ENCODE peak calls at places on chromosomes 16 and 17, in five cellular contexts. W is K562, T is body of pancreas, K is MM.1S, G is left lung. P is an unnamed sample.
A peak's percentile ranks its signal among the peaks of the same experiment; 100 is the strongest.

GRCh38 chr16:31700530-31701388 is 172.8 kb upstream of the ZNF267 start:
- DNase-seq in W (no peak), T (peak; percentile 92), K (peak; percentile 63), G (peak; percentile 83), P (peak; percentile 54)

GRCh38 chr17:19703106-19703775 is 13.1 kb downstream of the SLC47A2 start:
- DNase-seq in W (peak; percentile 2), T (no peak), K (no peak), G (peak; percentile 59), P (no peak)

GRCh38 chr16:23156946-23157460 is 7.8 kb upstream of the USP31 start:
- DNase-seq in W (no peak), T (no peak), K (peak; percentile 13), G (no peak), P (no peak)

GRCh38 chr17:47204722-47205418 is 4.3 kb upstream of the MYL4 start:
- DNase-seq in W (no peak), T (peak; percentile 17), K (peak; percentile 77), G (no peak), P (no peak)

GRCh38 chr16:12900599-12901203 is 697 bp upstream of the SHISA9 start:
- DNase-seq in W (no peak), T (no peak), K (no peak), G (no peak), P (no peak)

GRCh38 chr16:78647019-78647418 is 547.6 kb downstream of the WWOX start:
- DNase-seq in W (no peak), T (no peak), K (no peak), G (no peak), P (no peak)

GRCh38 chr16:28157768-28158535 is 53.8 kb downstream of the XPO6 start:
- DNase-seq in W (no peak), T (peak; percentile 17), K (no peak), G (no peak), P (peak; percentile 87)

GRCh38 chr16:79644977-79645667 is 44.6 kb upstream of the MAF start:
- DNase-seq in W (no peak), T (no peak), K (no peak), G (no peak), P (no peak)

GRCh38 chr17:48241131-48241591 is 133.6 kb downstream of the SNX11 start:
- DNase-seq in W (peak; percentile 52), T (peak; percentile 52), K (peak; percentile 78), G (peak; percentile 34), P (peak; percentile 86)

DNA sequence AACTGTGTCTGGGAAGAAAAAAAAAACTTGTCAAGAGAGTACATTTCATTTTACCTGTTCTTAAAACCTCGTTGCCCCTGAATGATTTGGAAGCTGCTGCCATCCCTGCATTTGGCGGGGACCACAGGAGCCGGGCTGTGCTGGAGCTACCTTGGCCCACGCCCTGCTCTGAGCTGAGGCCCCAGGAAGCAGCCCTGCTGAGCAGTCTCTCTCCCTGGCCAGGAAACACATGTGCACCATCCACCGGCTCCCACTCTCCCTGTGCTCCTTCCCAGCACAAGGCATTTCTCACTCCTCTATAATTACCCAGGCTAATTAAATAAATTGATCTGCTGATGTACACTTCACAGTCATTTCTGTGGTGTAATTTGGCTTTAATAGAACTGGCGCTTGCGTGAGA is 252.1 kb upstream of the EEF2KMT start:
- DNase-seq in W (no peak), T (no peak), K (no peak), G (no peak), P (no peak)
- H3K4me3 ChIP-seq in W (no peak overlapping the region), T (no peak overlapping the region), K (no peak overlapping the region), G (no peak overlapping the region), P (no peak overlapping the region)

GRCh38 chr17:45307290-45308015 is 9.4 kb downstream of the MAP3K14 start:
- DNase-seq in W (no peak), T (peak; percentile 77), K (no peak), G (no peak), P (peak; percentile 95)
- H3K4me3 ChIP-seq in W (no peak overlapping the region), T (no peak overlapping the region), K (no peak overlapping the region), G (no peak overlapping the region), P (no peak overlapping the region)

DNA sequence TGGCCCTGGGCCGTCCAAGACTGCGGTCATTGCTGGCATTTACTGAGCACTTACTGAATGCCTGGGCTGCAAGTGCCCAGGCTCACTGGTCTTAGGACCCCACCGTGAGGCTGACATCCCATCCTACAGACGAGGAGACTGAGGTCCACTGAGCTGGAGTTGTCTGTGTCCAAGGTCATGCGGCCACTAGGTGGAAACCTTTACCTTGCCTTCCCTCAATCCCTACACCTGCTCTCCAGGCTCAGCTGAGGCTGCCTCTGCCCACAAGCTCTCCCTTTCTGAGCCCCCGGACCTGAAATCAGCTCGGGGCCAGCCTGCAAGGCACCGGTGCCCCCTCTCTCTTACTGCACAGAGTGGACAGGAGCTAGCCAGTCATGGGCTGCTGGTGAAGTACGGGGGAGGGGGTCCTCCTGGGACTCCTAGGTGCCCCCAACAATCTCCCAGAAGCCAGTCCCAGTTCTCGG is 1.5 kb downstream of the CASKIN1 start:
- DNase-seq in W (no peak), T (peak; percentile 81), K (peak; percentile 53), G (no peak), P (peak; percentile 59)
- H3K4me3 ChIP-seq in W (no peak overlapping the region), T (no peak overlapping the region), K (no peak overlapping the region), G (no peak overlapping the region), P (no peak overlapping the region)

GRCh38 chr17:31506517-31506916 is 115.0 kb downstream of the RAB11FIP4 start:
- DNase-seq in W (no peak), T (no peak), K (no peak), G (no peak), P (no peak)

GRCh38 chr17:31509095-31509804 is 117.8 kb downstream of the RAB11FIP4 start:
- DNase-seq in W (no peak), T (no peak), K (no peak), G (no peak), P (no peak)

GRCh38 chr17:31509805-31510177 is 118.3 kb downstream of the RAB11FIP4 start:
- DNase-seq in W (no peak), T (peak; percentile 42), K (no peak), G (no peak), P (no peak)

GRCh38 chr17:31510273-31511175 is 119.0 kb downstream of the RAB11FIP4 start:
- DNase-seq in W (no peak), T (peak; percentile 40), K (no peak), G (no peak), P (no peak)

DNA sequence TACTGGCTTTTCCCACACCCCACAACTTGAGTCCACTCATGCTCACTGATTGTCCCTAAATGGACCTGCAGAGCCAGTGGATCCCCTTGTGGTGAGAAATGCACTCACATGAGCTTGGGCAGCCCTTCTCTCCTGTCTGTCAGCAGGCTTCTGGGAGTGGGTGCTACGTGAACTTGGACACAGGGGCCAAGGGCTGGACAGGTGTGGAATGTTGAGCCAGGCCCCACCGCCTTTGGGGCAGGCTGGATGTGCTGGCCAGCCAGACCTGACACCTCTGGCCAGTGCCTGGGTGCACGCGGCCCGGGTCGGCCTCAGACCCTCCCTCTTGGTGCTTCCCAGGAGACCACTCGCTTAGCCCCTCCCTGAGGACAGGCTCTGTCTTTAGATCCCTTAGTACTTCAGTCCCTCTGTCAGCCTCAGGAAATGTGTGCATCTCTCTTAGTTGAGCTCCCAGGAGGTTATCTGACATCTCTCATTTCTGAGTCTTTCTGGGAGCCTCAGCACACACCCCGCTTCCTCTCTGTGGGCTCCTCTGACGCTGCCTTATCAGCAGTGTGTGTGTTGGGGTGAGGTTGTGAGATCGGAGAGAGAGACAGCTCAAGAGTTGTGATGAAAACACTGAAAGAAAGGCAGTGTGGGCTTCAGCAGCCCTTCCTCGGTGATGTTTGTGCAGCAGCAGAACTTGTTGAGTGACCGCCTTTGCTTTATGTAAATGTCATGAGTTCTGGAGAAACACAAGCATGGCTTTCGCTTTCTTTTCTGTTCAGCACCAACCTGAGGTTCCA is 117.0 kb downstream of the RAB11FIP4 start:
- DNase-seq in W (no peak), T (no peak), K (peak; percentile 68), G (no peak), P (no peak)
- H3K4me3 ChIP-seq in W (no peak overlapping the region), T (no peak overlapping the region), K (peak overlapping the region; percentile 62), G (no peak overlapping the region), P (no peak overlapping the region)

DNA sequence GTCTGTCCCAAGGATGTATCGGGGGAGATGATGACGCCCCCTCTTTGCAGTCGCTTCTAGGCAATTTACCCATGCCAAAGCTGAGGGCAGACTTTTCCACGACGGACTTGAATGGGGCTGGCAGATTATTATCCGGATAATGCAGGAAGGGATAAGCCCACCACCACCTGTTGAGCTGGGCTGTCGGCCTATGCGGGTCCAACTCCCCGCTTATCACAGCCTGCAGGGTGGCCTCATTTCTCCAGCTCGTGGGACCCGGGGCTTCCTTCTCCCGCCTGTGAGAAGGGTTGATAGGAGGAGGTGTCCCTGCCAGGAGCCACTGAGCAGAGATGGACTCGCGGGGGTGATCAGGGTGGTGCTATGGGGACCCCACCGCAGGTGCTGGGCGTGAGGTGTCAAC is 559 bp downstream of the CACNG5 start:
- DNase-seq in W (no peak), T (no peak), K (no peak), G (no peak), P (no peak)
- H3K4me3 ChIP-seq in W (no peak overlapping the region), T (no peak overlapping the region), K (no peak overlapping the region), G (no peak overlapping the region), P (no peak overlapping the region)

DNA sequence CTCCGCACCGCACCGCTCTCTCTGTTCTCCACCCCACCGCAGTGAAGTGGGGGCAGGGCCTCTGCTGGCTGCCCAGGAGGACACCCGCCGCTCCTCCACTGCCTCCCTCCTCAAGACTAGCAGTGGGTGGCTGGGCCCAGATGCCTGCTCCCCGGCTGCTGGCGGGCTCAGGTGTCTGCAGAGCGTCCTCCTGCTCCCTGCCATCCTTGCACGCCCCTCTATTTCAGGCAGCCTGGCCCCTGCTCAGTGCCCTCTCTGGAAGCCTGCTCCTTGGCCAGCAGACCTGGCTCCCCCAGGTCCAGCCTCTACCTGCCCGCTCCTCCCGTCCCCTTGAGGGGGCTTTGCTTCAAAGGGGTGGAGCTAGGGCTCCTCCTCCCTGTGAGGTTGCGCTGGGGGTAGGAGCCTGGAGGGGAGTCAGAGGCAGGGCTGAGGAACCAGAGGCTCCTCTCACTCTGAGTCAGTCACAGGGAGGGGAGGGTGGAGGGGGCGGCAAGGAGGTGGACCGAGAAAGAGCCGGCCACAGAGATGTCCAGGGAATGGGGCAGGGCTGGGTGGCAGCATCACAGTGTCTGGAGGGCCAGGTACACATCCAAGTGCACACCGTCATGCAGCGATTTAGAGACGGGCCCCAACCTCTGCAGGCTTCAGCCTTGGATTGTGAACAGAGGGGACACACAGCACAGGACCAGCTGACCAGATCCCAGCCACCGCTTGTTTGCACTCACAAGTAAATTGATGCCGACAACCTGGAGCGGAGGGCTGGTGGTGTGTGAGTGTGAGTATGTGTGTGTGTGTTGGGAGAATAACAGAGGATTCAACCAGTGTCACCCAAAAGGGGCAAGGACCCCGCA is 9.8 kb upstream of the TMEM92 start:
- DNase-seq in W (peak; percentile 36), T (no peak), K (no peak), G (no peak), P (no peak)
- H3K4me3 ChIP-seq in W (no peak overlapping the region), T (no peak overlapping the region), K (no peak overlapping the region), G (no peak overlapping the region), P (peak overlapping the region; percentile 3)

DNA sequence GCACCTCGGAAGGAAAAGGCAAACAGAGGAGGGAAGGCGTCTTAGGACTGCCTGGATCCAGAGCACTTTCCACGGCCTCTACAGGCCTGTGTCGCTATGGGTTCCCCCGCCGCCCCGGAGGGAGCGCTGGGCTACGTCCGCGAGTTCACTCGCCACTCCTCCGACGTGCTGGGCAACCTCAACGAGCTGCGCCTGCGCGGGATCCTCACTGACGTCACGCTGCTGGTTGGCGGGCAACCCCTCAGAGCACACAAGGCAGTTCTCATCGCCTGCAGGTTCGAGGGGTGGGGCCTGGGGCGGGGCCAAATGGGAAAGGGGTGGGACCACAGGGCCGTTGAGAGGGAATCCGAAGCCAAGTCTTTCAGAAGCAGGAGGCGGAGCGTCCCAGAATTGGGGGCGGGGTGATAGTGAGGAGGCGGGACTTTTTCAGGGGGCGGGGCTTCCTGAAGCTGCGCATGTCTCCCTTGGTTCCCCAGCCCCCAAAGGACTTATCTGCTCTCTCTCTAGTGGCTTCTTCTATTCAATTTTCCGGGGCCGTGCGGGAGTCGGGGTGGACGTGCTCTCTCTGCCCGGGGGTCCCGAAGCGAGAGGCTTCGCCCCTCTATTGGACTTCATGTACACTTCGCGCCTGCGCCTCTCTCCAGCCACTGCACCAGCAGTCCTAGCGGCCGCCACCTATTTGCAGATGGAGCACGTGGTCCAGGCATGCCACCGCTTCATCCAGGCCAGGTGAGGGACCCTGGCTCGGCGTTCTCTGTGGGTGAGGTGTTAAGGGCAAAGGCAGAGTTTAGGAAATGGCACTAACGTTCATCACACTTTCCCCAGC is 939 bp downstream of the BCL6B start:
- DNase-seq in W (peak; percentile 86), T (peak; percentile 94), K (peak; percentile 73), G (peak; percentile 93), P (peak; percentile 92)
- H3K4me3 ChIP-seq in W (peak overlapping the region; percentile 24), T (no peak overlapping the region), K (no peak overlapping the region), G (peak overlapping the region; percentile 17), P (peak overlapping the region; percentile 32)

P was measured in choroid plexus epithelial cell.